ENCODE peak calls at places on chromosomes 11 and 22, in seven cellular contexts. E is MCF 10A; X is fibroblast of mammary gland; A is AG09319; T is RCC 7860; B is GM19239; Q is stimulated activated CD4-positive, alpha-beta T cell treated with anti-CD3 and anti-CD28 coated beads, TNF-alpha, amount 100 ng/mL, for 1 hour. M is an unnamed sample.

GRCh38 chr11:65262381-65262680 is 569 bp downstream of the POLA2 start:
- DNase-seq in A (no peak), X (no peak), B (no peak), E (no peak), Q (no peak), T (no peak), M (no peak)

GRCh38 chr22:18077639-18078328 is at the start of gene PEX26:
- DNase-seq in X (peak), A (peak), T (peak), Q (peak), B (peak), E (peak), M (peak)

GRCh38 chr11:69008774-69009440 is 4.1 kb downstream of the MRGPRF start:
- DNase-seq in A (peak), T (peak), Q (no peak), B (no peak), E (peak), X (peak), M (no peak)

GRCh38 chr11:118226294-118226693 is 1.5 kb upstream of the JAML start:
- DNase-seq in Q (no peak), E (no peak), T (no peak), B (no peak), A (no peak), X (peak), M (no peak)

GRCh38 chr22:21624120-21624879 is 5.5 kb downstream of the YDJC start:
- DNase-seq in Q (peak), T (no peak), A (no peak), B (no peak), E (peak), X (peak), M (no peak)

GRCh38 chr11:80371931-80372330 is 931.1 kb upstream of the TENM4 start:
- DNase-seq in Q (no peak), A (no peak), T (no peak), X (no peak), E (no peak), B (no peak), M (no peak)

GRCh38 chr11:110089617-110090282 is 3.4 kb upstream of the ZC3H12C start:
- DNase-seq in A (no peak), E (no peak), X (no peak), B (no peak), T (no peak), Q (no peak), M (no peak)

GRCh38 chr11:23564370-23564769 is 704.1 kb upstream of the CCDC179 start:
- DNase-seq in X (no peak), Q (no peak), A (no peak), E (no peak), T (no peak), B (no peak), M (no peak)

GRCh38 chr22:27488456-27489224 is 312.9 kb downstream of the MN1 start:
- DNase-seq in Q (no peak), E (no peak), B (no peak), T (no peak), X (no peak), A (no peak), M (no peak)

GRCh38 chr22:48760481-48761238 is 1067.0 kb downstream of the BRD1 start:
- DNase-seq in X (no peak), T (no peak), B (no peak), E (no peak), Q (no peak), A (no peak), M (no peak)

M was measured in activated CD8-positive, alpha-beta memory T cell treated with anti-CD3 and anti-CD28 coated beads for 4 hours.